ENCODE peak calls at places on chromosomes 16 and 17, in eight cellular contexts. E, C, J, Z, F, K, O and L are unnamed samples.

GRCh38 chr16:86798247-86799041 is 220.1 kb downstream of the FOXL1 start:
- DNase-seq in E (no peak), C (no peak), J (no peak), Z (no peak), F (no peak), K (no peak), O (no peak), L (no peak)

GRCh38 chr17:57868007-57868774 is 18.3 kb upstream of the MRPS23 start:
- DNase-seq in E (peak; percentile 94), C (peak; percentile 97), J (no peak), Z (no peak), F (peak; percentile 83), K (no peak), O (peak; percentile 91), L (peak; percentile 75)

GRCh38 chr17:71963341-71963740 is 157.5 kb upstream of the SOX9 start:
- DNase-seq in E (no peak), C (no peak), J (no peak), Z (no peak), F (no peak), K (no peak), O (no peak), L (no peak)

GRCh38 chr17:67272312-67273050 is 27.5 kb upstream of the HELZ start:
- DNase-seq in E (no peak), C (peak; percentile 70), J (no peak), Z (no peak), F (no peak), K (no peak), O (no peak), L (no peak)

GRCh38 chr17:51957746-51958145 is 200.8 kb downstream of the CA10 start:
- DNase-seq in E (no peak), C (no peak), J (no peak), Z (no peak), F (no peak), K (no peak), O (no peak), L (no peak)

GRCh38 chr17:35666967-35667552 is 64.4 kb upstream of the RASL10B start:
- DNase-seq in E (peak; percentile 42), C (no peak), J (no peak), Z (no peak), F (no peak), K (no peak), O (no peak), L (no peak)

GRCh38 chr16:88366704-88367047 is 16.1 kb upstream of the ZNF469 start:
- DNase-seq in E (no peak), C (no peak), J (no peak), Z (no peak), F (no peak), K (no peak), O (no peak), L (no peak)

GRCh38 chr16:48126801-48127644 is 28.8 kb downstream of the ABCC12 start:
- DNase-seq in E (peak; percentile 98), C (peak; percentile 55), J (peak; percentile 38), Z (peak; percentile 85), F (peak; percentile 98), K (no peak), O (peak; percentile 87), L (no peak)

GRCh38 chr17:64741038-64741641 is 79.0 kb upstream of the SMURF2 start:
- DNase-seq in E (peak; percentile 76), C (no peak), J (no peak), Z (no peak), F (peak; percentile 36), K (no peak), O (no peak), L (no peak)

GRCh38 chr17:1776328-1776727 is 14.5 kb downstream of the SERPINF1 start:
- DNase-seq in E (no peak), C (no peak), J (no peak), Z (no peak), F (no peak), K (no peak), O (no peak), L (no peak)

DNA sequence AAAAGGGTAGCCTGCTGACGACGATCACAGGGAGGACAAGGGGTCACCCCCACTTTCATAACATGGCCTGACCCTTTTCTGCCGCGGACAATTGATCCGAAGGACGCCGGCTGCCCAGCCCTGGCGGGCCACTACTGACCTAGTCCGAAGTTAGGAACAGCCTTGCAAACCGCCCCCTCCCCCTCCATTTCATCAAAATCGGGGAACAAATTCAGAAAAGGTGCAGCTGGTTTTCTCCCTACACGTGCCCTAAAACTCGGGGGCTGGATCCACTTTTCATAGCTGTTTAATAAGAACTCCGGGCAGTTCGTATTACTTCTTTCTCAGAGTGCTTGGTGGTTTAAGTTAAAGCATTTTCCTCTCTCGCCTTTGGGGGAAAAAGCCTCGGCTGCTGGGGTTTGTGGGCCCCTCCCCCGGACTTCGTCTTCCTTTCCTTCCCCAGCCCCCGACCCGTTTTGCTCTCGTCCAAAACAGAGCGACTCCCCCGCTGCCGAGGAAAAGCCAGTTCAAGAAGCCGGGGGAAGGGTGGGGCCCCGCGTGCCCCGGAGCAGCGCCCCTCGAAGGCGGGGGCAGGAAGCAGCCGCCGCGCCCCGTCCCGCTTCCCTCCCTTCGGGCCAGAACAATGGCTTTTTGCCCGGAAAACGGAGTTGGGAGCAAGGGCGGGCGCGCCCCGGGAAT is 643 bp upstream of the CBX2 start:
- DNase-seq in E (peak; percentile 32), C (peak; percentile 87), J (no peak), Z (peak; percentile 81), F (peak; percentile 19), K (peak; percentile 70), O (no peak), L (peak; percentile 46)
- TF ChIP-seq CTCF in E (peak; percentile 28), C (peak; percentile 53), J (no peak), Z (peak; percentile 16), F (peak; percentile 51), K (no peak), O (peak; percentile 26), L (peak; percentile 30)

GRCh38 chr16:27230562-27230991 is 27.3 kb downstream of the KDM8 start:
- DNase-seq in E (no peak), C (no peak), J (no peak), Z (no peak), F (no peak), K (no peak), O (no peak), L (no peak)
- TF ChIP-seq CTCF in E (no peak), C (no peak), J (no peak), Z (peak; percentile 6), F (peak; percentile 23), K (no peak), O (no peak), L (no peak)

GRCh38 chr16:720507-720989 is 398 bp upstream of the ANTKMT start:
- DNase-seq in E (peak; percentile 70), C (peak; percentile 72), J (no peak), Z (no peak), F (peak; percentile 39), K (no peak), O (no peak), L (peak; percentile 76)
- TF ChIP-seq CTCF in E (peak; percentile 42), C (peak; percentile 30), J (peak; percentile 2), Z (peak; percentile 20), F (peak; percentile 44), K (no peak), O (peak; percentile 23), L (peak; percentile 47)

GRCh38 chr17:29862127-29862526 is 67.9 kb downstream of the SSH2 start:
- DNase-seq in E (no peak), C (no peak), J (no peak), Z (no peak), F (no peak), K (no peak), O (no peak), L (no peak)

GRCh38 chr17:29866746-29867404 is 63.2 kb downstream of the SSH2 start:
- DNase-seq in E (no peak), C (no peak), J (no peak), Z (no peak), F (no peak), K (no peak), O (no peak), L (no peak)

GRCh38 chr17:29870836-29871430 is 59.1 kb downstream of the SSH2 start:
- DNase-seq in E (no peak), C (no peak), J (no peak), Z (no peak), F (no peak), K (no peak), O (no peak), L (no peak)

GRCh38 chr17:29862951-29863350 is 67.1 kb downstream of the SSH2 start:
- DNase-seq in E (no peak), C (no peak), J (no peak), Z (no peak), F (no peak), K (no peak), O (no peak), L (no peak)

DNA sequence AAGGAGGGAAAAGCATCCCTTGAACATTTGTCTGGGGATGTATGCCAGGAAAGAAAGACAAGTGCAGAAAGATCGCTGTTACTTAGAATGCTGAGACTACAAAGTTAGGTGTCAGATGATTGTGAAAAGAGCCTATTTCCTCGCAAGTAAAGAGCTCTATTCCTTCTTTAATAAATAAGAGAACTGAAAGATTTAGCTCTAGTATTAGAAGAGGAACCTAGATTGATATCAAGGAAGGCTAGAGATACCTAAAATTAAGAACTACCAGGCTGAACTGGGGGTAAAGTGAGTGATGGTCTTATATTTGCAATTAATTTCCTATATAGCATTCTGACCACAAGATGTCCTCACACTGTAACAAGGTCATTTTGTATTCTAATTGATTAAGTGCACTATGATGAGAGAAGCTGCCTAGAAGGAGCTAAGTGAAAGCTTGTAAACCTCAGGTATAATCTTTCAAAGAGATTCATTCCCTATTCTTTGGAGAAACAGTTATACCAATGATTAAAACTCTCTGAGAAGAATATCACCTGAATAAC is 62.3 kb downstream of the SSH2 start:
- DNase-seq in E (no peak), C (no peak), J (no peak), Z (no peak), F (no peak), K (no peak), O (no peak), L (peak; percentile 7)
- TF ChIP-seq CTCF in E (peak; percentile 23), C (peak; percentile 48), J (no peak), Z (peak; percentile 21), F (peak; percentile 50), K (peak; percentile 26), O (no peak), L (no peak)

GRCh38 chr17:70319516-70319915 is 150.2 kb downstream of the KCNJ2 start:
- DNase-seq in E (no peak), C (no peak), J (no peak), Z (no peak), F (no peak), K (no peak), O (no peak), L (no peak)

GRCh38 chr17:70314096-70314495 is 144.8 kb downstream of the KCNJ2 start:
- DNase-seq in E (peak; percentile 78), C (no peak), J (no peak), Z (no peak), F (no peak), K (no peak), O (no peak), L (no peak)

GRCh38 chr17:70314506-70314905 is 145.2 kb downstream of the KCNJ2 start:
- DNase-seq in E (no peak), C (no peak), J (no peak), Z (no peak), F (no peak), K (no peak), O (no peak), L (no peak)

GRCh38 chr17:70318061-70318460 is 148.7 kb downstream of the KCNJ2 start:
- DNase-seq in E (peak; percentile 19), C (no peak), J (no peak), Z (no peak), F (no peak), K (no peak), O (no peak), L (no peak)

GRCh38 chr17:70317416-70317815 is 148.1 kb downstream of the KCNJ2 start:
- DNase-seq in E (no peak), C (no peak), J (no peak), Z (no peak), F (no peak), K (no peak), O (no peak), L (no peak)
- TF ChIP-seq CTCF in E (no peak), C (no peak), J (no peak), Z (no peak), F (no peak), K (no peak), O (no peak), L (no peak)